ENCODE peak calls at places on chromosomes 5 and 9, in seven cellular contexts. One of them, this sample, is unnamed.

GRCh38 chr5:150113047-150113744 is 26.8 kb upstream of the CSF1R start:
- DNase-seq in HCT116: no peak
- DNase-seq in K562: peak; percentile 65
- DNase-seq in HepG2: no peak
- DNase-seq in SK-N-SH: peak; percentile 30
- DNase-seq in H1: peak; percentile 52
- DNase-seq in GM12878: no peak
- DNase-seq in this sample: no peak

GRCh38 chr9:113546566-113546965 is 83.0 kb downstream of the RGS3 start:
- DNase-seq in SK-N-SH: no peak
- DNase-seq in GM12878: no peak
- DNase-seq in H1: no peak
- DNase-seq in HepG2: no peak
- DNase-seq in K562: no peak
- DNase-seq in HCT116: no peak
- DNase-seq in this sample: no peak

GRCh38 chr5:3600106-3600997 is 4.7 kb downstream of the IRX1 start:
- DNase-seq in HCT116: no peak
- DNase-seq in HepG2: no peak
- DNase-seq in GM12878: no peak
- DNase-seq in K562: no peak
- DNase-seq in H1: peak; percentile 79
- DNase-seq in SK-N-SH: peak; percentile 37
- DNase-seq in this sample: no peak

GRCh38 chr9:127974002-127974768 is 6.6 kb downstream of the EEIG1 start:
- DNase-seq in K562: no peak
- DNase-seq in HepG2: no peak
- DNase-seq in SK-N-SH: peak; percentile 76
- DNase-seq in H1: no peak
- DNase-seq in HCT116: no peak
- DNase-seq in GM12878: no peak
- DNase-seq in this sample: no peak

GRCh38 chr5:178241259-178241658 is 8.7 kb upstream of the PHYKPL start:
- DNase-seq in SK-N-SH: no peak
- DNase-seq in K562: no peak
- DNase-seq in GM12878: no peak
- DNase-seq in HepG2: no peak
- DNase-seq in H1: no peak
- DNase-seq in HCT116: no peak
- DNase-seq in this sample: no peak

GRCh38 chr9:122102156-122102555 is 9.0 kb upstream of the TTLL11 start:
- DNase-seq in H1: no peak
- DNase-seq in SK-N-SH: no peak
- DNase-seq in HCT116: no peak
- DNase-seq in HepG2: no peak
- DNase-seq in GM12878: no peak
- DNase-seq in K562: no peak
- DNase-seq in this sample: no peak

GRCh38 chr5:56290378-56291057 is 57.4 kb upstream of the ANKRD55 start:
- DNase-seq in K562: no peak
- DNase-seq in HepG2: no peak
- DNase-seq in HCT116: no peak
- DNase-seq in H1: no peak
- DNase-seq in GM12878: no peak
- DNase-seq in SK-N-SH: no peak
- DNase-seq in this sample: no peak

GRCh38 chr5:170111088-170111796 is 5.5 kb downstream of the FOXI1 start:
- DNase-seq in GM12878: no peak
- DNase-seq in HCT116: no peak
- DNase-seq in HepG2: no peak
- DNase-seq in K562: no peak
- DNase-seq in SK-N-SH: no peak
- DNase-seq in H1: no peak
- DNase-seq in this sample: no peak

DNA sequence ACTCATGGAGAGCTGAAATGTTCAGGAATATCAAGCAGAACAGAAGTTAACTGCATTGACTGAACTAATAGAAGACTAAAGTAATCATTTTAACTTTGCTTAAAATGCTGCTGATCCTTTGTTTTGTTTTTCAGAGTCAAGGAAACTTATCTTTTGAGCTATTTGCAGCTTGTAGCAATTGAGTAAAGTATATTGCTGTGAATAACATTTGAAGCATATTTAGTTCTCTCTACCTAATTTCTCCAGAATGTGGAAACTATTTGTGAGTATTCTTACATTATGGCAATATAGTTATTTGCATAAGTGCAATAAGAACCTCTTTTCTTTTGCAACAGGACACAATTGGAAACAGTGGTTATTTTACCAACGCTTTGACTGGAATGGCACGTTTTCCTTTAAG is 5.3 kb upstream of the SOX30 start:
- DNase-seq in GM12878: no peak
- DNase-seq in H1: no peak
- DNase-seq in K562: no peak
- DNase-seq in SK-N-SH: no peak
- DNase-seq in HepG2: no peak
- DNase-seq in HCT116: no peak
- DNase-seq in this sample: no peak
- TF ChIP-seq JUND in GM12878: no peak
- TF ChIP-seq JUND in H1: no peak
- TF ChIP-seq JUND in K562: no peak
- TF ChIP-seq JUND in SK-N-SH: no peak
- TF ChIP-seq JUND in HepG2: no peak
- TF ChIP-seq JUND in HCT116: no peak
- TF ChIP-seq JUND in this sample: no peak

GRCh38 chr5:111742595-111742994 is 14.4 kb downstream of the NREP start:
- DNase-seq in K562: no peak
- DNase-seq in GM12878: no peak
- DNase-seq in H1: no peak
- DNase-seq in SK-N-SH: no peak
- DNase-seq in HepG2: peak; percentile 96
- DNase-seq in HCT116: no peak
- DNase-seq in this sample: no peak
- TF ChIP-seq JUND in K562: no peak
- TF ChIP-seq JUND in GM12878: no peak
- TF ChIP-seq JUND in H1: no peak
- TF ChIP-seq JUND in SK-N-SH: no peak
- TF ChIP-seq JUND in HepG2: peak; percentile 29
- TF ChIP-seq JUND in HCT116: no peak
- TF ChIP-seq JUND in this sample: no peak

GRCh38 chr9:87853843-87854242 is 28.8 kb upstream of the SPATA31E1 start:
- DNase-seq in GM12878: no peak
- DNase-seq in SK-N-SH: peak; percentile 38
- DNase-seq in HepG2: no peak
- DNase-seq in HCT116: no peak
- DNase-seq in H1: no peak
- DNase-seq in K562: no peak
- DNase-seq in this sample: no peak
- TF ChIP-seq JUND in GM12878: no peak
- TF ChIP-seq JUND in SK-N-SH: no peak
- TF ChIP-seq JUND in HepG2: no peak
- TF ChIP-seq JUND in HCT116: no peak
- TF ChIP-seq JUND in H1: no peak
- TF ChIP-seq JUND in K562: no peak
- TF ChIP-seq JUND in this sample: no peak

GRCh38 chr5:148386041-148386440 is 2.3 kb downstream of the FBXO38 start:
- DNase-seq in SK-N-SH: no peak
- DNase-seq in GM12878: no peak
- DNase-seq in K562: no peak
- DNase-seq in H1: no peak
- DNase-seq in HCT116: no peak
- DNase-seq in HepG2: peak; percentile 19
- DNase-seq in this sample: peak; percentile 24
- TF ChIP-seq JUND in SK-N-SH: no peak
- TF ChIP-seq JUND in GM12878: no peak
- TF ChIP-seq JUND in K562: no peak
- TF ChIP-seq JUND in H1: no peak
- TF ChIP-seq JUND in HCT116: no peak
- TF ChIP-seq JUND in HepG2: no peak
- TF ChIP-seq JUND in this sample: no peak

DNA sequence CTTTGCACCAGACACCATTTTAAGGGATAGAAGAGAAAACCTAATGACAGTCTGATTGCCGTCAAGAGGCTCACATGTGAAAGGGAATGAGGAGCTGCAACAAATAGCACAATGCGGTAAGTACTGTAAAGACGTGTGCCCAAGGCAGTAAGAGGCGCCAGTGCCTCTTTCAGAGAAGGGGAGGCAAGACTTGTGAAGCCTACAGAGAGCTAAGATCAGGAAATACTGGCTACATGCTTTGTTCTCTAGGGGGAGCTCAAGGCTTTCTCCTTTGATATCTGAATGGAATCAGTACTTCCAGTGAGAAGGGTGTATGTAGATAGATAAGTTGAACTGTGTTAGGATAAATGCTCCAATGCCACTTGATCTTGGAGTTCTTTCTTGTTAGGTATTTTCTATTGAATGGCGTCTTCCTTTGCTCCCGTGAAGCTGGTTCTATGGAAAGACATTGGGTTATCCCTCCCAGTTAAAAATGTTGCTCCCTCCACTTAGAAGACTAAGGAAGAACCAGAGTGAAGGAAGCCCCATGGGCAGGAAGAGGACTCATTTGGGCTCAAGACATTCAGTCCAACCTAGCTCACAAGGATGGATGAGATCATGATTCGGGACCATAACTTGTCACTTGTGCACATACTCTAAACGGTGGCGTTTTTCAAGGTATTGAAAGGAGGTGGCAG is 23.5 kb upstream of the ALDOB start:
- DNase-seq in HepG2: peak; percentile 86
- DNase-seq in GM12878: no peak
- DNase-seq in K562: peak; percentile 18
- DNase-seq in H1: no peak
- DNase-seq in SK-N-SH: peak; percentile 76
- DNase-seq in HCT116: peak; percentile 79
- DNase-seq in this sample: peak; percentile 31
- TF ChIP-seq JUND in HepG2: no peak
- TF ChIP-seq JUND in GM12878: no peak
- TF ChIP-seq JUND in K562: no peak
- TF ChIP-seq JUND in H1: no peak
- TF ChIP-seq JUND in SK-N-SH: no peak
- TF ChIP-seq JUND in HCT116: no peak
- TF ChIP-seq JUND in this sample: no peak

GRCh38 chr5:98763001-98763630 is 10.3 kb upstream of the RGMB start:
- DNase-seq in HCT116: no peak
- DNase-seq in HepG2: no peak
- DNase-seq in H1: no peak
- DNase-seq in K562: no peak
- DNase-seq in SK-N-SH: no peak
- DNase-seq in GM12878: no peak
- DNase-seq in this sample: no peak
- TF ChIP-seq JUND in HCT116: no peak
- TF ChIP-seq JUND in HepG2: no peak
- TF ChIP-seq JUND in H1: peak; percentile 73
- TF ChIP-seq JUND in K562: no peak
- TF ChIP-seq JUND in SK-N-SH: peak; percentile 72
- TF ChIP-seq JUND in GM12878: no peak
- TF ChIP-seq JUND in this sample: no peak

DNA sequence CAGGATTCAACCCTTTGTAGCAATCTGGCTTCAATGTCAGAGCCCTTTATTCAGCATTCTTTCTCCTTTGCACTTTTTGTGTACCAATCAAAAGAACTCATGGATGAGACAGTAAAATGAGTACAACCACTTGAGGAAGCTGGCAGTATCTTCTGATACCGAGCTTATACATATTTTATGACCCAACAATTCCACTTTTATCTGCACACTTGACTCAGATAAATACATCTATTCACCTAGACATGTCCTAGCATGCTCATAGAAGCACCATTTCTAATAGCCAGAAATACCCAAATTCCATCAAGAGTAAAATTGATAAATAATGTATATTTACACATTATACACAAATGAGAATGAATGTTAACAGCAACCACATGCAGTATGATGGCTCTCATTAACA is 111.2 kb upstream of the PTGER4 start:
- DNase-seq in HCT116: no peak
- DNase-seq in GM12878: no peak
- DNase-seq in H1: no peak
- DNase-seq in HepG2: no peak
- DNase-seq in K562: no peak
- DNase-seq in SK-N-SH: no peak
- DNase-seq in this sample: no peak
- TF ChIP-seq JUND in HCT116: no peak
- TF ChIP-seq JUND in GM12878: no peak
- TF ChIP-seq JUND in H1: no peak
- TF ChIP-seq JUND in HepG2: no peak
- TF ChIP-seq JUND in K562: no peak
- TF ChIP-seq JUND in SK-N-SH: no peak
- TF ChIP-seq JUND in this sample: no peak